ENCODE peak calls at places on chromosomes 7 and 10, in eight cellular contexts. A, N, V, D, Y, F, I and H are unnamed samples.

GRCh38 chr7:91242097-91242846 is 22.0 kb upstream of the FZD1 start:
- DNase-seq in A (no peak), N (no peak), V (no peak), D (no peak), Y (no peak), F (peak), I (no peak), H (no peak)

GRCh38 chr7:111312966-111313365 is 222.0 kb downstream of the LRRN3 start:
- DNase-seq in A (no peak), N (no peak), V (no peak), D (no peak), Y (no peak), F (peak), I (no peak), H (no peak)

GRCh38 chr7:105698531-105698930 is 117.2 kb upstream of the EFCAB10 start:
- DNase-seq in A (no peak), N (no peak), V (no peak), D (no peak), Y (no peak), F (no peak), I (no peak), H (no peak)

GRCh38 chr10:49363309-49364031 is 32.4 kb downstream of the DRGX start:
- DNase-seq in A (no peak), N (no peak), V (no peak), D (no peak), Y (no peak), F (no peak), I (no peak), H (no peak)

GRCh38 chr7:43104874-43105520 is 7.5 kb upstream of the HECW1 start:
- DNase-seq in A (no peak), N (no peak), V (no peak), D (no peak), Y (no peak), F (peak), I (no peak), H (no peak)

GRCh38 chr10:122658356-122659049 is 41.1 kb downstream of the C10orf120 start:
- DNase-seq in A (no peak), N (no peak), V (no peak), D (no peak), Y (no peak), F (no peak), I (no peak), H (no peak)

GRCh38 chr10:10209152-10209551 is 808.5 kb upstream of the CELF2 start:
- DNase-seq in A (no peak), N (no peak), V (peak), D (peak), Y (no peak), F (peak), I (no peak), H (no peak)

GRCh38 chr10:69869291-69869841 is 67.7 kb downstream of the COL13A1 start:
- DNase-seq in A (no peak), N (peak), V (no peak), D (no peak), Y (no peak), F (peak), I (no peak), H (no peak)

GRCh38 chr7:30226593-30227268 is 57.7 kb upstream of the ZNRF2 start:
- DNase-seq in A (peak), N (peak), V (no peak), D (no peak), Y (no peak), F (no peak), I (no peak), H (peak)

GRCh38 chr10:116767235-116767634 is 24.9 kb upstream of the HSPA12A start:
- DNase-seq in A (no peak), N (peak), V (peak), D (no peak), Y (peak), F (peak), I (no peak), H (no peak)

GRCh38 chr10:70652761-70653657 is 19.3 kb upstream of the ADAMTS14 start:
- DNase-seq in A (no peak), N (peak), V (peak), D (peak), Y (peak), F (peak), I (no peak), H (peak)

GRCh38 chr10:63169624-63170023 is 36.5 kb downstream of the NRBF2 start:
- DNase-seq in A (no peak), N (no peak), V (no peak), D (no peak), Y (no peak), F (no peak), I (no peak), H (no peak)

GRCh38 chr10:128576916-128577670 is 450.9 kb upstream of the MKI67 start:
- DNase-seq in A (no peak), N (no peak), V (no peak), D (no peak), Y (no peak), F (no peak), I (no peak), H (no peak)

GRCh38 chr10:28822719-28823464 is 145.6 kb downstream of the BAMBI start:
- DNase-seq in A (no peak), N (no peak), V (no peak), D (no peak), Y (no peak), F (no peak), I (no peak), H (no peak)

GRCh38 chr10:31908157-31908556 is 20.5 kb downstream of the ARHGAP12 start:
- DNase-seq in A (no peak), N (no peak), V (no peak), D (no peak), Y (no peak), F (peak), I (no peak), H (no peak)

GRCh38 chr10:95445223-95445836 is 115.8 kb downstream of the SORBS1 start:
- DNase-seq in A (peak), N (peak), V (peak), D (peak), Y (peak), F (peak), I (no peak), H (peak)

GRCh38 chr7:111756687-111757178 is 194.4 kb upstream of the IMMP2L start:
- DNase-seq in A (peak), N (no peak), V (peak), D (peak), Y (peak), F (peak), I (no peak), H (no peak)

GRCh38 chr7:156777364-156778069 is 115.5 kb downstream of the LMBR1 start:
- DNase-seq in A (no peak), N (no peak), V (no peak), D (no peak), Y (no peak), F (peak), I (no peak), H (no peak)

GRCh38 chr10:22557321-22557720 is 157.1 kb downstream of the PIP4K2A start:
- DNase-seq in A (no peak), N (no peak), V (no peak), D (no peak), Y (no peak), F (no peak), I (no peak), H (no peak)

GRCh38 chr7:23472974-23473847 is 2.9 kb upstream of the IGF2BP3 start:
- DNase-seq in A (no peak), N (no peak), V (no peak), D (no peak), Y (no peak), F (no peak), I (no peak), H (peak)

GRCh38 chr7:141430426-141431142 is 120.6 kb upstream of the AGK start:
- DNase-seq in A (no peak), N (no peak), V (no peak), D (no peak), Y (no peak), F (no peak), I (no peak), H (no peak)

GRCh38 chr10:107671968-107672367 is 507.5 kb upstream of the SORCS1 start:
- DNase-seq in A (no peak), N (no peak), V (no peak), D (no peak), Y (no peak), F (no peak), I (no peak), H (no peak)

GRCh38 chr7:97006146-97006950 is 995 bp downstream of the DLX6 start:
- DNase-seq in A (no peak), N (peak), V (no peak), D (no peak), Y (no peak), F (peak), I (no peak), H (peak)

GRCh38 chr10:71475243-71475871 is 78.6 kb downstream of the CDH23 start:
- DNase-seq in A (no peak), N (no peak), V (peak), D (no peak), Y (peak), F (no peak), I (no peak), H (no peak)

GRCh38 chr7:100162874-100163533 is 4.5 kb upstream of the TRAPPC14 start:
- DNase-seq in A (no peak), N (peak), V (no peak), D (no peak), Y (no peak), F (no peak), I (no peak), H (no peak)
- H3K27ac ChIP-seq in A (no peak), N (peak), V (no peak), D (no peak), Y (no peak), F (no peak), I (peak), H (no peak)

DNA sequence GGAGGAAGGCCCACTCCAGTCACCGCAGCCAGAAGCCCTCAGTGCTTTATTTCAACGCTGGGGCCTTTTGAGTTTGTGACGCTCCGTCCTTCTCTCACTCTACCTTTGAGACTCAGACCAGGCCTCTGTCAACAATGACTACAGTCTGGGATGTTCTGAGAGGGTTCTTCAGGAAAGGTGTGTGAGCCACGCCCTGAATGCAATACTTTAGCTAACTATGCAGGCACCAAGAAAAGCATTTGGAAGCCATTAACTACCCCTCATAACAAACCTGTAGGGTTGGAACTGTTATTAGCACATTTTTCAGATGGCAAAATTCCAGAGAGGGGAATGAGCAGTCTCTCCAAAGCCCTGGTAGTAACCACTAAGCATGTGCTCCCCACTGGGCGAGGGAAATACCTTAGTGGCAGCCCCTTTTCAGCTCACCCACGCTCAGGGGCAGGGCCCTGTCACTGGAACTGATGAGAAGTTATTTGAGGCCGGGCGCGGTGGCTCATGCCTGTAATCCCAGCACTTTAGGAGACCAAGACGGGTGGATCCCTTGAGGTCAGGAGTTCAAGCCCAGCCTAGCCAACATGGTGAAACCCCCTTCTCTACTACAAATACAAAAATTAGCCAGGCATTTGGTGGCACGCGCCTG is 5.7 kb upstream of the ARPC1B start:
- DNase-seq in A (peak), N (peak), V (no peak), D (no peak), Y (no peak), F (no peak), I (no peak), H (no peak)
- H3K27ac ChIP-seq in A (peak), N (peak), V (no peak), D (no peak), Y (no peak), F (no peak), I (no peak), H (no peak)

DNA sequence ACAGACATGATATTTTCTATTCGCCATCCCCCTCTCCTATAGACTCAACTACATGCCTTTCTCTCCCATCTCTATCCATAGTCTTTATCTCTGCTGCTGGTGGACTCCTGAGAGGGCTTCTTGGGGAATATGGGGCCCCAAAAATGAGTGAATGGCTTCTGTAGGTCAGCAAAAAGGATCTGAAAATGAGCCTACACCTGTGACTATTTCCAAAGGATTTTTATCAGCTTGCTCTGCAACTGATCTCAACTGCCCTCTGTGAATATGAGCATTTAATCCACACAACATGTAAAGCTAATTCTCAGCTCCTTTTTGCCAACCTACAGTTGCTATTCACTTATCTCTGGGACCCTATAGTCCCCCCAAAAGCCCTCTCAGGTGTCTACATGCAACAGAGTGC is 36.2 kb downstream of the PRSS2 start:
- DNase-seq in A (no peak), N (no peak), V (no peak), D (no peak), Y (no peak), F (no peak), I (no peak), H (no peak)
- H3K27ac ChIP-seq in A (peak), N (no peak), V (no peak), D (no peak), Y (no peak), F (no peak), I (peak), H (no peak)

GRCh38 chr10:27500886-27501285 is 3.2 kb upstream of the RAB18 start:
- DNase-seq in A (no peak), N (peak), V (no peak), D (no peak), Y (no peak), F (no peak), I (no peak), H (no peak)
- H3K27ac ChIP-seq in A (no peak), N (peak), V (no peak), D (no peak), Y (no peak), F (no peak), I (no peak), H (no peak)

GRCh38 chr7:102979670-102980069 is 66.9 kb downstream of the LRRC17 start:
- DNase-seq in A (no peak), N (no peak), V (no peak), D (no peak), Y (no peak), F (no peak), I (no peak), H (no peak)
- H3K27ac ChIP-seq in A (no peak), N (no peak), V (no peak), D (no peak), Y (no peak), F (no peak), I (no peak), H (no peak)

DNA sequence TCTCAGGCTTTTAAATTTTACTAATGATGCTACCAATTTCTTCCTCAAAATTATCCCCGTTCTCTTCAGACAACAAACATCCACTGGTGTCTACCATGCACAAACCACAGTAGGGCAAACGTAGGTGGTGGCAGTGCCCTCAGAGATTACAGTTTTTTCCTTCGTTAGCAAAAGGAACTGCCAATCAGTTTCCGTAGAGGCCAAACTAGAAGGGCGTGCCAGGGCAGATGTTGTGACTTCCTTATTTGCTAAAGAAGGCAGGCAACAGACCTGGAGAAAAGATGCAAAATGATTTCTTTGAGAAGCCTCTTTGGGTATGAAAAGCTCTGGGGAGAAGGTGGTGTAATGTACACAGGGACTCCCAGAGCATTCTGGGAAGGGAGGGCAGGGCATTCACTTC is 7.6 kb upstream of the FAM180A start:
- DNase-seq in A (no peak), N (no peak), V (no peak), D (no peak), Y (no peak), F (no peak), I (no peak), H (no peak)
- H3K27ac ChIP-seq in A (no peak), N (no peak), V (peak), D (no peak), Y (no peak), F (no peak), I (no peak), H (no peak)

GRCh38 chr10:98405422-98405821 is 9.6 kb downstream of the PYROXD2 start:
- DNase-seq in A (no peak), N (no peak), V (no peak), D (peak), Y (no peak), F (peak), I (no peak), H (no peak)
- H3K27ac ChIP-seq in A (no peak), N (peak), V (no peak), D (peak), Y (no peak), F (peak), I (no peak), H (no peak)

GRCh38 chr10:24953350-24954074 is 1.1 kb upstream of the PRTFDC1 start:
- DNase-seq in A (no peak), N (no peak), V (no peak), D (no peak), Y (peak), F (peak), I (no peak), H (no peak)
- H3K27ac ChIP-seq in A (peak), N (peak), V (peak), D (peak), Y (peak), F (peak), I (no peak), H (no peak)

DNA sequence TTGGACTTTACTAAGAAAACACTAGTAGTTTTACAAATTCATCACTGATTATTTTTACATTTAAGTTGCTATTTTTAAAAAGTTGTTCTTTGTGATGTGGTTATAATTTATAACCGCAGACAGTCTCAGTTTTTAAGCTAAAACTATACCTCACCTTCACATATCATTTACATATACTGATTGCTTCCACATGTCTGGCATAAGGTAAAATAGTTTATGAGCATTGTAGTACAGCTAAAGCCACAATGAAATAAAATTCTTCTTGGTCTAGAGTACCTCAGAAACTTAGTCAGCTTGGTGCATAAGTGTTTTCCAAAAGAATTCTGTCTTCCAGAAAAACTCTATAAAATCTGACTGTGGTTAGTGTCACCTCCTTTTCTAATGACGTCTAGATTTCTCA is 13.0 kb downstream of the SEMA3A start:
- DNase-seq in A (no peak), N (no peak), V (no peak), D (no peak), Y (no peak), F (no peak), I (no peak), H (no peak)
- H3K27ac ChIP-seq in A (no peak), N (no peak), V (no peak), D (no peak), Y (no peak), F (no peak), I (no peak), H (no peak)